ENCODE peak calls at places on chromosomes 11 and 22, in eight cellular contexts. O is tibial artery; X is stomach; S is stimulated activated naive CD8-positive, alpha-beta T cell treated with anti-CD3 and anti-CD28 coated beads, Interleukin-15, amount 100 ng/mL, for 72 hours; Y is GOT3; Z is activated CD4-positive, alpha-beta T cell treated with anti-CD3 and anti-CD28 coated beads for 48 hours; K is activated CD8-positive, alpha-beta memory T cell treated with anti-CD3 and anti-CD28 coated beads for 48 hours; N is CD4-positive, alpha-beta memory T cell. I is an unnamed sample.

GRCh38 chr11:5700422-5701064 is 11.0 kb downstream of the TRIM22 start:
- DNase-seq in K (no peak), Z (no peak), N (no peak), Y (no peak), O (no peak), S (no peak), X (no peak), I (no peak)

GRCh38 chr11:59173964-59174663 is 2.2 kb downstream of the DTX4 start:
- DNase-seq in O (no peak), S (no peak), N (no peak), Z (no peak), X (peak; percentile 73), K (no peak), Y (no peak), I (peak; percentile 72)

GRCh38 chr11:94034207-94034606 is 13.1 kb downstream of the HEPHL1 start:
- DNase-seq in S (no peak), X (no peak), K (no peak), O (no peak), Y (no peak), Z (no peak), N (no peak), I (no peak)

GRCh38 chr11:33989461-33989860 is 62.1 kb upstream of the CAPRIN1 start:
- DNase-seq in Z (no peak), K (no peak), O (no peak), S (no peak), Y (no peak), X (no peak), N (no peak), I (no peak)

GRCh38 chr11:2303627-2304155 is 1.9 kb downstream of the TSPAN32 start:
- DNase-seq in Y (no peak), S (no peak), O (no peak), N (peak; percentile 8), Z (peak; percentile 2), X (peak; percentile 79), K (no peak), I (no peak)

GRCh38 chr11:832529-833113 is at the start of gene CD151:
- DNase-seq in K (no peak), S (peak; percentile 60), O (no peak), Y (no peak), X (peak; percentile 73), N (no peak), Z (peak; percentile 63), I (no peak)

GRCh38 chr11:121494355-121495099 is 41.8 kb upstream of the SORL1-AS1 start:
- DNase-seq in N (peak; percentile 43), K (no peak), X (no peak), Y (no peak), S (no peak), Z (peak; percentile 66), O (no peak), I (no peak)

GRCh38 chr11:26134481-26135355 is 197.2 kb upstream of the ANO3 start:
- DNase-seq in S (no peak), X (no peak), K (no peak), O (no peak), Y (no peak), Z (no peak), N (no peak), I (no peak)

GRCh38 chr11:117171648-117172051 is 6.9 kb upstream of the SIDT2 start:
- DNase-seq in X (peak; percentile 17), O (no peak), S (no peak), N (no peak), K (no peak), Z (no peak), Y (no peak), I (no peak)

GRCh38 chr11:32225491-32226285 is 134.8 kb downstream of the RCN1 start:
- DNase-seq in K (no peak), N (no peak), Z (no peak), Y (no peak), S (no peak), X (no peak), O (no peak), I (no peak)

GRCh38 chr22:47071812-47072641 is 309.6 kb downstream of the TBC1D22A start:
- DNase-seq in N (no peak), X (no peak), O (no peak), Z (no peak), S (no peak), Y (no peak), K (no peak), I (no peak)

GRCh38 chr11:110096369-110096976 is 3.3 kb downstream of the ZC3H12C start:
- DNase-seq in N (no peak), S (no peak), Y (no peak), Z (no peak), K (no peak), X (no peak), O (no peak), I (no peak)

GRCh38 chr11:121249039-121249663 is 43.4 kb upstream of the SC5D start:
- DNase-seq in X (no peak), Z (peak; percentile 38), N (peak; percentile 30), Y (no peak), S (no peak), O (no peak), K (no peak), I (no peak)

I was measured in prostate gland.